ENCODE peak calls at places on chromosomes 11 and 22, in six cellular contexts. One of them, this sample, is unnamed.

GRCh38 chr11:76445122-76446084 is 585 bp downstream of the EMSY start:
- DNase-seq in MM.1S: peak; percentile 54
- DNase-seq in MCF 10A: peak; percentile 80
- DNase-seq in RWPE1: peak; percentile 89
- DNase-seq in A549: peak; percentile 87
- DNase-seq in GM10248: peak; percentile 57
- DNase-seq in this sample: peak; percentile 57

GRCh38 chr11:9003573-9004309 is at the start of gene NRIP3:
- DNase-seq in MM.1S: no peak
- DNase-seq in MCF 10A: peak; percentile 35
- DNase-seq in RWPE1: peak; percentile 62
- DNase-seq in A549: peak; percentile 43
- DNase-seq in GM10248: peak; percentile 77
- DNase-seq in this sample: peak; percentile 86

GRCh38 chr11:69931994-69932910 is 113.0 kb upstream of the FGF3 start:
- DNase-seq in MM.1S: no peak
- DNase-seq in MCF 10A: no peak
- DNase-seq in RWPE1: no peak
- DNase-seq in A549: no peak
- DNase-seq in GM10248: no peak
- DNase-seq in this sample: peak; percentile 16

GRCh38 chr22:36356708-36357694 is 30.8 kb downstream of the MYH9 start:
- DNase-seq in MM.1S: no peak
- DNase-seq in MCF 10A: no peak
- DNase-seq in RWPE1: no peak
- DNase-seq in A549: no peak
- DNase-seq in GM10248: no peak
- DNase-seq in this sample: peak; percentile 79

GRCh38 chr11:128550967-128551522 is 36.3 kb downstream of the ETS1 start:
- DNase-seq in MM.1S: no peak
- DNase-seq in MCF 10A: no peak
- DNase-seq in RWPE1: no peak
- DNase-seq in A549: no peak
- DNase-seq in GM10248: no peak
- DNase-seq in this sample: no peak

GRCh38 chr11:47980093-47980906 is at the start of gene PTPRJ:
- DNase-seq in MM.1S: peak; percentile 45
- DNase-seq in MCF 10A: no peak
- DNase-seq in RWPE1: peak; percentile 53
- DNase-seq in A549: peak; percentile 73
- DNase-seq in GM10248: peak; percentile 74
- DNase-seq in this sample: no peak

GRCh38 chr11:94815705-94816344 is 47.7 kb downstream of the AMOTL1 start:
- DNase-seq in MM.1S: no peak
- DNase-seq in MCF 10A: peak; percentile 48
- DNase-seq in RWPE1: no peak
- DNase-seq in A549: no peak
- DNase-seq in GM10248: no peak
- DNase-seq in this sample: no peak

GRCh38 chr22:38953577-38954413 is 3.6 kb upstream of the APOBEC3A start:
- DNase-seq in MM.1S: peak; percentile 86
- DNase-seq in MCF 10A: peak; percentile 59
- DNase-seq in RWPE1: peak; percentile 32
- DNase-seq in A549: peak; percentile 38
- DNase-seq in GM10248: peak; percentile 93
- DNase-seq in this sample: peak; percentile 94

GRCh38 chr11:40882301-40882700 is 577.2 kb downstream of the LRRC4C start:
- DNase-seq in MM.1S: no peak
- DNase-seq in MCF 10A: no peak
- DNase-seq in RWPE1: no peak
- DNase-seq in A549: no peak
- DNase-seq in GM10248: no peak
- DNase-seq in this sample: no peak

GRCh38 chr11:16812274-16812673 is 73.8 kb downstream of the C11orf58 start:
- DNase-seq in MM.1S: no peak
- DNase-seq in MCF 10A: no peak
- DNase-seq in RWPE1: no peak
- DNase-seq in A549: no peak
- DNase-seq in GM10248: no peak
- DNase-seq in this sample: no peak

GRCh38 chr11:131154329-131154728 is 216.1 kb upstream of the NTM start:
- DNase-seq in MM.1S: no peak
- DNase-seq in MCF 10A: no peak
- DNase-seq in RWPE1: no peak
- DNase-seq in A549: no peak
- DNase-seq in GM10248: no peak
- DNase-seq in this sample: no peak

GRCh38 chr11:7882860-7883259 is 48.2 kb downstream of the OR10A6 start:
- DNase-seq in MM.1S: no peak
- DNase-seq in MCF 10A: no peak
- DNase-seq in RWPE1: no peak
- DNase-seq in A549: no peak
- DNase-seq in GM10248: no peak
- DNase-seq in this sample: no peak

GRCh38 chr22:23862103-23862502 is 4.4 kb downstream of the SLC2A11 start:
- DNase-seq in MM.1S: peak; percentile 60
- DNase-seq in MCF 10A: peak; percentile 62
- DNase-seq in RWPE1: no peak
- DNase-seq in A549: peak; percentile 52
- DNase-seq in GM10248: peak; percentile 63
- DNase-seq in this sample: no peak
- TF ChIP-seq CTCF in MM.1S: peak; percentile 72
- TF ChIP-seq CTCF in MCF 10A: peak; percentile 46
- TF ChIP-seq CTCF in RWPE1: peak; percentile 45
- TF ChIP-seq CTCF in A549: peak; percentile 55
- TF ChIP-seq CTCF in GM10248: peak; percentile 83
- TF ChIP-seq CTCF in this sample: peak; percentile 45

GRCh38 chr11:73661035-73661628 is 14.8 kb downstream of the PLEKHB1 start:
- DNase-seq in MM.1S: peak; percentile 80
- DNase-seq in MCF 10A: peak; percentile 87
- DNase-seq in RWPE1: peak; percentile 95
- DNase-seq in A549: peak; percentile 99
- DNase-seq in GM10248: peak; percentile 96
- DNase-seq in this sample: peak; percentile 84
- TF ChIP-seq CTCF in MM.1S: peak; percentile 92
- TF ChIP-seq CTCF in MCF 10A: peak; percentile 94
- TF ChIP-seq CTCF in RWPE1: peak; percentile 91
- TF ChIP-seq CTCF in A549: peak; percentile 93
- TF ChIP-seq CTCF in GM10248: peak; percentile 99
- TF ChIP-seq CTCF in this sample: peak; percentile 98

DNA sequence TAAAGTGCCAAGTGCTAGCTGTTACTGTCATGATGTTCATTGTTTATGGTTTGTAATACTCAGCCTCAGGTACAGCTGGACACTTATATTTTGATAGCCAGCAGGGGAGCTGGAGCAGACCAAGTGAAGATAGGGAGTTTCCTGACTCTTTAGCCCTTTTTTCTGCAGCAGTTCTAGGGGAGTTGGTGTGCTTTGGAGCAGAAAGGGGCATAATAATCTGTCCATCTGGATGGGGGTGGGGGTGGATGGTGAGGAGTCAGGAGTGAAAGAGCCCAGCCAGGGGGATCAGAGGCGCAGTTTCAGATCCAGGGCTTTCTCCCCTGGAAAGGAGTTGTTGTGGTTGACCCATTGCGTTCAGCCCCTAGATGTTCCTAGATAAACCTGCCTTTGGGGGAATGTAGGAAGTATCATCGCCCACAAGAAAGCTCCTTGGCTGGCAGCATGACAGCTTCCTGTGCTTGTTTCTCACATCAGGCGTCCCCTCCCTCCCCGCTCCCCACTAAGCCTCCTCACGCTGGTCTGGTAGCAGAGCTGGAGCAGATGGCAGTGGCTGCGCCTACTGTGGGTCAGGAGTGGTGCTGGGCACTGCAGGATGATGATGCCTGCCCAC is 41.9 kb downstream of the MED15 start:
- DNase-seq in MM.1S: no peak
- DNase-seq in MCF 10A: no peak
- DNase-seq in RWPE1: no peak
- DNase-seq in A549: no peak
- DNase-seq in GM10248: no peak
- DNase-seq in this sample: no peak
- TF ChIP-seq CTCF in MM.1S: no peak
- TF ChIP-seq CTCF in MCF 10A: no peak
- TF ChIP-seq CTCF in RWPE1: no peak
- TF ChIP-seq CTCF in A549: no peak
- TF ChIP-seq CTCF in GM10248: no peak
- TF ChIP-seq CTCF in this sample: no peak

GRCh38 chr11:124778281-124778680 is 16.2 kb upstream of the ESAM start:
- DNase-seq in MM.1S: no peak
- DNase-seq in MCF 10A: no peak
- DNase-seq in RWPE1: no peak
- DNase-seq in A549: peak; percentile 25
- DNase-seq in GM10248: no peak
- DNase-seq in this sample: no peak
- TF ChIP-seq CTCF in MM.1S: no peak
- TF ChIP-seq CTCF in MCF 10A: no peak
- TF ChIP-seq CTCF in RWPE1: no peak
- TF ChIP-seq CTCF in A549: peak; percentile 10
- TF ChIP-seq CTCF in GM10248: no peak
- TF ChIP-seq CTCF in this sample: no peak

GRCh38 chr11:64343740-64344133 is 3.7 kb downstream of the CCDC88B start:
- DNase-seq in MM.1S: no peak
- DNase-seq in MCF 10A: peak; percentile 48
- DNase-seq in RWPE1: no peak
- DNase-seq in A549: peak; percentile 26
- DNase-seq in GM10248: no peak
- DNase-seq in this sample: no peak
- TF ChIP-seq CTCF in MM.1S: no peak
- TF ChIP-seq CTCF in MCF 10A: peak; percentile 36
- TF ChIP-seq CTCF in RWPE1: no peak
- TF ChIP-seq CTCF in A549: peak; percentile 36
- TF ChIP-seq CTCF in GM10248: peak; percentile 27
- TF ChIP-seq CTCF in this sample: peak; percentile 22

GRCh38 chr22:22103078-22103593 is 120.5 kb upstream of the TOP3B start:
- DNase-seq in MM.1S: no peak
- DNase-seq in MCF 10A: peak; percentile 20
- DNase-seq in RWPE1: no peak
- DNase-seq in A549: peak; percentile 11
- DNase-seq in GM10248: no peak
- DNase-seq in this sample: no peak
- TF ChIP-seq CTCF in MM.1S: peak; percentile 56
- TF ChIP-seq CTCF in MCF 10A: peak; percentile 31
- TF ChIP-seq CTCF in RWPE1: no peak
- TF ChIP-seq CTCF in A549: no peak
- TF ChIP-seq CTCF in GM10248: peak; percentile 6
- TF ChIP-seq CTCF in this sample: peak; percentile 36